ENCODE peak calls at places on chromosomes 3 and 15, in six cellular contexts. E is fibroblast of the aortic adventitia, Q is pancreas, T is heart left ventricle, O is upper lobe of right lung, P is adrenal gland. H is an unnamed sample.

GRCh38 chr3:140186421-140186920 is 251.5 kb downstream of the CLSTN2 start:
- DNase-seq in E (peak), Q (no peak), T (peak), O (no peak), P (peak), H (peak)

GRCh38 chr3:123642182-123642956 is 57.5 kb upstream of the HACD2 start:
- DNase-seq in E (peak), Q (peak), T (peak), O (peak), P (peak), H (peak)

GRCh38 chr3:149512073-149512782 is 37.7 kb downstream of the TM4SF4 start:
- DNase-seq in E (peak), Q (peak), T (peak), O (peak), P (peak), H (peak)

GRCh38 chr3:53845103-53845880 is 927 bp downstream of the CHDH start:
- DNase-seq in E (peak), Q (peak), T (peak), O (peak), P (peak), H (peak)

GRCh38 chr15:98872777-98873176 is 134.8 kb downstream of the PGPEP1L start:
- DNase-seq in E (no peak), Q (no peak), T (no peak), O (no peak), P (no peak), H (no peak)

GRCh38 chr3:85330071-85330470 is 371.3 kb downstream of the CADM2 start:
- DNase-seq in E (no peak), Q (no peak), T (no peak), O (no peak), P (no peak), H (no peak)

GRCh38 chr3:184798120-184798519 is 13.8 kb upstream of the VPS8 start:
- DNase-seq in E (no peak), Q (no peak), T (no peak), O (no peak), P (no peak), H (no peak)

GRCh38 chr15:96428742-96429141 is 98.2 kb downstream of the NR2F2 start:
- DNase-seq in E (peak), Q (no peak), T (peak), O (no peak), P (peak), H (peak)

GRCh38 chr15:63166219-63166618 is 8.9 kb upstream of the RPS27L start:
- DNase-seq in E (no peak), Q (no peak), T (no peak), O (no peak), P (no peak), H (no peak)
- TF ChIP-seq CTCF in E (peak), Q (no peak), T (no peak), O (peak), P (no peak), H (no peak)

DNA sequence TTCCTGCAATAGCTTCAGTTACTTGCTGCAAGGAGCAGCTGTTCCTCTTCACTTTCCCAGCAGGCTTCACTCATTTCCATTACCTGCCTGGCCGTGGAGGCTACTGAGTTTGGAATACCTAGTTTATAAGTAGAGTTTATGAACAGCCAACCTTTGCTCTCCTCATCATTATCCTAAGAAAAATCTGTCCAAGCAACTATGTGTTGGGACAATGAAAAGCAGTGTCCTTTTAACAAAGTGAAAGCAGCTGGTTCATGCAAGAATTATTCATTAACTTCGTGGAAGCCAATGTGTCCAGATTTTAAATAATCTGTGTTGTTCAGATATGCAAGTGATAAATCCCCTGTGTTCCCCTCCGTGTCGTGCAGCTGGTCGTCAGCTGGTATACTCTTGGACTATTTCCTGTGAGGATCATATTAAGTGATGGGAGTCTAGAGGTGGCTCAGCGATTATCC is 39.3 kb upstream of the SSR3 start:
- DNase-seq in E (peak), Q (peak), T (no peak), O (no peak), P (no peak), H (no peak)
- H3K4me3 ChIP-seq in E (no peak), Q (peak), T (no peak), O (peak), P (peak), H (peak)

GRCh38 chr3:62113092-62113491 is 260.3 kb downstream of the FEZF2 start:
- DNase-seq in E (no peak), Q (no peak), T (no peak), O (no peak), P (no peak), H (no peak)

GRCh38 chr3:62110801-62111200 is 262.5 kb downstream of the FEZF2 start:
- DNase-seq in E (peak), Q (no peak), T (no peak), O (no peak), P (no peak), H (no peak)

GRCh38 chr3:62109534-62109933 is 263.8 kb downstream of the FEZF2 start:
- DNase-seq in E (peak), Q (no peak), T (no peak), O (no peak), P (peak), H (peak)
- TF ChIP-seq CTCF in E (peak), Q (no peak), T (no peak), O (no peak), P (no peak), H (peak)

DNA sequence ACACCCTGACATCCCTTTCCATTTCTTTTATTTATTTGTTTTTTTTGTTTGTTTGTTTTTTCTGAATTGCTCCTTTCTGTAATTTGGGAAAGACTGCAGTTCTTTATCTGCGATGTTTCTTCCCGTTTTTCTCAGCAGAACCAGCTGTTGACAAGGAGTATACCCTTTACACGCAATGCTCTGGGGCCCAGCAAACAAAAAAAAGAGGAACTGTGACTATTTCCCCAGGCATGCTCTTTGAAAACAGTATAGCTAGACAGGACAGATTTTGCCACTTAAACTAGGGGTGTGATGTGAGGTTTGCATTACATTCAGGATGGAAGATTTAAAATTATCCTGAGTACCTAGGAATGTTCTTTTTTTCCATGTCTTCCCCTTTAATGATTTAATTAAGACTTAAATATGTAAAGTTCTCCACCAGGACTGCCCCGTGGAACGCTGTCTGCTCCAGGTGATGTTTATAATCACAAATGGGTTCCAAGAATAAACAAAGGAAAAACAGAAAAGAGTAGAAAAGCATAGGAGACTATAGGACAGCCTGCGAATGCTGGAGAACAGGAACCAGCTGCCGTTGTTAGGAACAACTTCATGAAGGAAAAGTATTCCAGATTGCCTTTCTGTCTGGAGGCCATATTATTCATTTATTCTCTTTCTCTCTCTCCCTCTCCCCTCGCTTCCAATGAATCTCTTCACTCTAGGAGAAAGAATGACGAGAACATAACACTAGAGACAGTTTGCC is 43.3 kb downstream of the TGFBR2 start:
- DNase-seq in E (peak), Q (no peak), T (no peak), O (no peak), P (no peak), H (peak)
- H3K4me3 ChIP-seq in E (no peak), Q (no peak), T (no peak), O (no peak), P (no peak), H (no peak)

GRCh38 chr15:77983708-77984445 is 93.6 kb downstream of the TBC1D2B start:
- DNase-seq in E (no peak), Q (no peak), T (no peak), O (peak), P (no peak), H (no peak)
- TF ChIP-seq CTCF in E (no peak), Q (no peak), T (no peak), O (no peak), P (no peak), H (peak)